ENCODE peak calls at places on chromosomes 5 and 9, in seven cellular contexts. One of them, this sample, is unnamed.

GRCh38 chr5:42491699-42492098 is 68.5 kb downstream of the GHR start:
- DNase-seq in kidney epithelial cell: no peak
- DNase-seq in bronchial epithelial cell: no peak
- DNase-seq in GM06990: no peak
- DNase-seq in aorta: no peak
- DNase-seq in tibial nerve: no peak
- DNase-seq in lower lobe of right lung: no peak
- DNase-seq in this sample: no peak

GRCh38 chr5:58187473-58188286 is 272.2 kb downstream of the PLK2 start:
- DNase-seq in kidney epithelial cell: no peak
- DNase-seq in bronchial epithelial cell: no peak
- DNase-seq in GM06990: no peak
- DNase-seq in aorta: no peak
- DNase-seq in tibial nerve: no peak
- DNase-seq in lower lobe of right lung: no peak
- DNase-seq in this sample: no peak

GRCh38 chr5:53350408-53350807 is 130.0 kb upstream of the FST start:
- DNase-seq in kidney epithelial cell: no peak
- DNase-seq in bronchial epithelial cell: no peak
- DNase-seq in GM06990: no peak
- DNase-seq in aorta: no peak
- DNase-seq in tibial nerve: no peak
- DNase-seq in lower lobe of right lung: no peak
- DNase-seq in this sample: no peak

GRCh38 chr9:123157216-123157615 is 111.2 kb downstream of the STRBP start:
- DNase-seq in kidney epithelial cell: no peak
- DNase-seq in bronchial epithelial cell: peak; percentile 68
- DNase-seq in GM06990: no peak
- DNase-seq in aorta: no peak
- DNase-seq in tibial nerve: no peak
- DNase-seq in lower lobe of right lung: no peak
- DNase-seq in this sample: no peak

GRCh38 chr9:89793124-89793495 is 188.3 kb downstream of the GADD45G start:
- DNase-seq in kidney epithelial cell: no peak
- DNase-seq in bronchial epithelial cell: no peak
- DNase-seq in GM06990: no peak
- DNase-seq in aorta: no peak
- DNase-seq in tibial nerve: no peak
- DNase-seq in lower lobe of right lung: peak; percentile 9
- DNase-seq in this sample: no peak

GRCh38 chr5:166102947-166103346 is 2188.5 kb upstream of the WWC1 start:
- DNase-seq in kidney epithelial cell: no peak
- DNase-seq in bronchial epithelial cell: no peak
- DNase-seq in GM06990: no peak
- DNase-seq in aorta: no peak
- DNase-seq in tibial nerve: no peak
- DNase-seq in lower lobe of right lung: no peak
- DNase-seq in this sample: no peak

GRCh38 chr5:65663804-65664521 is 39.1 kb downstream of the SHLD3 start:
- DNase-seq in kidney epithelial cell: no peak
- DNase-seq in bronchial epithelial cell: peak; percentile 32
- DNase-seq in GM06990: no peak
- DNase-seq in aorta: no peak
- DNase-seq in tibial nerve: no peak
- DNase-seq in lower lobe of right lung: no peak
- DNase-seq in this sample: no peak

GRCh38 chr9:127647451-127647850 is 35.4 kb downstream of the STXBP1 start:
- DNase-seq in kidney epithelial cell: no peak
- DNase-seq in bronchial epithelial cell: no peak
- DNase-seq in GM06990: no peak
- DNase-seq in aorta: no peak
- DNase-seq in tibial nerve: no peak
- DNase-seq in lower lobe of right lung: no peak
- DNase-seq in this sample: no peak

GRCh38 chr5:145764325-145764724 is 70.8 kb downstream of the PRELID2 start:
- DNase-seq in kidney epithelial cell: no peak
- DNase-seq in bronchial epithelial cell: no peak
- DNase-seq in GM06990: no peak
- DNase-seq in aorta: no peak
- DNase-seq in tibial nerve: no peak
- DNase-seq in lower lobe of right lung: no peak
- DNase-seq in this sample: no peak

GRCh38 chr5:149685494-149685893 is 44.6 kb upstream of the PPARGC1B start:
- DNase-seq in kidney epithelial cell: no peak
- DNase-seq in bronchial epithelial cell: no peak
- DNase-seq in GM06990: no peak
- DNase-seq in aorta: no peak
- DNase-seq in tibial nerve: no peak
- DNase-seq in lower lobe of right lung: no peak
- DNase-seq in this sample: no peak

GRCh38 chr9:87285183-87285582 is 212.5 kb upstream of the DAPK1 start:
- DNase-seq in kidney epithelial cell: no peak
- DNase-seq in bronchial epithelial cell: no peak
- DNase-seq in GM06990: no peak
- DNase-seq in aorta: no peak
- DNase-seq in tibial nerve: no peak
- DNase-seq in lower lobe of right lung: no peak
- DNase-seq in this sample: no peak

GRCh38 chr9:95131023-95131943 is 186.2 kb downstream of the FANCC start:
- DNase-seq in kidney epithelial cell: no peak
- DNase-seq in bronchial epithelial cell: peak; percentile 56
- DNase-seq in GM06990: peak; percentile 26
- DNase-seq in aorta: no peak
- DNase-seq in tibial nerve: peak; percentile 87
- DNase-seq in lower lobe of right lung: no peak
- DNase-seq in this sample: peak; percentile 48

GRCh38 chr5:112183103-112183634 is 235.9 kb downstream of the EPB41L4A start:
- DNase-seq in kidney epithelial cell: peak; percentile 80
- DNase-seq in bronchial epithelial cell: peak; percentile 91
- DNase-seq in GM06990: no peak
- DNase-seq in aorta: no peak
- DNase-seq in tibial nerve: no peak
- DNase-seq in lower lobe of right lung: no peak
- DNase-seq in this sample: no peak

GRCh38 chr9:2657427-2657826 is 35.8 kb downstream of the VLDLR start:
- DNase-seq in kidney epithelial cell: no peak
- DNase-seq in bronchial epithelial cell: no peak
- DNase-seq in GM06990: peak; percentile 7
- DNase-seq in aorta: no peak
- DNase-seq in tibial nerve: no peak
- DNase-seq in lower lobe of right lung: no peak
- DNase-seq in this sample: no peak

GRCh38 chr9:131228988-131229387 is 47.3 kb downstream of the FAM78A start:
- DNase-seq in kidney epithelial cell: no peak
- DNase-seq in bronchial epithelial cell: no peak
- DNase-seq in GM06990: no peak
- DNase-seq in aorta: no peak
- DNase-seq in tibial nerve: no peak
- DNase-seq in lower lobe of right lung: no peak
- DNase-seq in this sample: no peak

GRCh38 chr5:80242849-80243248 is 13.0 kb downstream of the SERINC5 start:
- DNase-seq in kidney epithelial cell: no peak
- DNase-seq in bronchial epithelial cell: no peak
- DNase-seq in GM06990: no peak
- DNase-seq in aorta: no peak
- DNase-seq in tibial nerve: no peak
- DNase-seq in lower lobe of right lung: no peak
- DNase-seq in this sample: no peak

GRCh38 chr5:109038209-109038840 is 290.6 kb downstream of the FER start:
- DNase-seq in kidney epithelial cell: no peak
- DNase-seq in bronchial epithelial cell: peak; percentile 75
- DNase-seq in GM06990: no peak
- DNase-seq in aorta: no peak
- DNase-seq in tibial nerve: no peak
- DNase-seq in lower lobe of right lung: no peak
- DNase-seq in this sample: no peak

GRCh38 chr9:2729003-2729402 is 11.7 kb downstream of the KCNV2 start:
- DNase-seq in kidney epithelial cell: no peak
- DNase-seq in bronchial epithelial cell: peak; percentile 36
- DNase-seq in GM06990: no peak
- DNase-seq in aorta: no peak
- DNase-seq in tibial nerve: no peak
- DNase-seq in lower lobe of right lung: no peak
- DNase-seq in this sample: no peak

GRCh38 chr5:79536193-79536906 is 22.4 kb upstream of the HOMER1 start:
- DNase-seq in kidney epithelial cell: no peak
- DNase-seq in bronchial epithelial cell: no peak
- DNase-seq in GM06990: no peak
- DNase-seq in aorta: no peak
- DNase-seq in tibial nerve: no peak
- DNase-seq in lower lobe of right lung: no peak
- DNase-seq in this sample: no peak

GRCh38 chr9:101465330-101465915 is 29.8 kb upstream of the ALDOB start:
- DNase-seq in kidney epithelial cell: no peak
- DNase-seq in bronchial epithelial cell: peak; percentile 90
- DNase-seq in GM06990: no peak
- DNase-seq in aorta: no peak
- DNase-seq in tibial nerve: peak; percentile 44
- DNase-seq in lower lobe of right lung: peak; percentile 58
- DNase-seq in this sample: no peak

GRCh38 chr5:155700333-155700732 is 626.6 kb upstream of the SGCD start:
- DNase-seq in kidney epithelial cell: no peak
- DNase-seq in bronchial epithelial cell: no peak
- DNase-seq in GM06990: no peak
- DNase-seq in aorta: no peak
- DNase-seq in tibial nerve: no peak
- DNase-seq in lower lobe of right lung: no peak
- DNase-seq in this sample: no peak

GRCh38 chr9:132942541-132943182 is 1.8 kb downstream of the TSC1 start:
- DNase-seq in kidney epithelial cell: no peak
- DNase-seq in bronchial epithelial cell: no peak
- DNase-seq in GM06990: no peak
- DNase-seq in aorta: no peak
- DNase-seq in tibial nerve: no peak
- DNase-seq in lower lobe of right lung: no peak
- DNase-seq in this sample: no peak

GRCh38 chr5:82105457-82105856 is 133.6 kb downstream of the ATG10 start:
- DNase-seq in kidney epithelial cell: no peak
- DNase-seq in bronchial epithelial cell: peak; percentile 46
- DNase-seq in GM06990: no peak
- DNase-seq in aorta: no peak
- DNase-seq in tibial nerve: no peak
- DNase-seq in lower lobe of right lung: no peak
- DNase-seq in this sample: no peak

GRCh38 chr9:129414377-129415021 is 206.4 kb downstream of the C9orf50 start:
- DNase-seq in kidney epithelial cell: no peak
- DNase-seq in bronchial epithelial cell: no peak
- DNase-seq in GM06990: no peak
- DNase-seq in aorta: no peak
- DNase-seq in tibial nerve: peak; percentile 51
- DNase-seq in lower lobe of right lung: peak; percentile 61
- DNase-seq in this sample: peak; percentile 42

GRCh38 chr9:81538929-81539716 is 150.2 kb downstream of the TLE1 start:
- DNase-seq in kidney epithelial cell: no peak
- DNase-seq in bronchial epithelial cell: no peak
- DNase-seq in GM06990: no peak
- DNase-seq in aorta: no peak
- DNase-seq in tibial nerve: no peak
- DNase-seq in lower lobe of right lung: no peak
- DNase-seq in this sample: no peak

GRCh38 chr9:81537964-81538363 is 151.4 kb downstream of the TLE1 start:
- DNase-seq in kidney epithelial cell: no peak
- DNase-seq in bronchial epithelial cell: no peak
- DNase-seq in GM06990: no peak
- DNase-seq in aorta: no peak
- DNase-seq in tibial nerve: no peak
- DNase-seq in lower lobe of right lung: no peak
- DNase-seq in this sample: no peak

GRCh38 chr9:81534138-81534865 is 155.0 kb downstream of the TLE1 start:
- DNase-seq in kidney epithelial cell: no peak
- DNase-seq in bronchial epithelial cell: peak; percentile 72
- DNase-seq in GM06990: no peak
- DNase-seq in aorta: no peak
- DNase-seq in tibial nerve: no peak
- DNase-seq in lower lobe of right lung: no peak
- DNase-seq in this sample: no peak

GRCh38 chr9:81535542-81536241 is 153.7 kb downstream of the TLE1 start:
- DNase-seq in kidney epithelial cell: peak; percentile 71
- DNase-seq in bronchial epithelial cell: peak; percentile 97
- DNase-seq in GM06990: no peak
- DNase-seq in aorta: no peak
- DNase-seq in tibial nerve: no peak
- DNase-seq in lower lobe of right lung: no peak
- DNase-seq in this sample: no peak

GRCh38 chr9:81536242-81537025 is 152.9 kb downstream of the TLE1 start:
- DNase-seq in kidney epithelial cell: no peak
- DNase-seq in bronchial epithelial cell: no peak
- DNase-seq in GM06990: no peak
- DNase-seq in aorta: no peak
- DNase-seq in tibial nerve: no peak
- DNase-seq in lower lobe of right lung: no peak
- DNase-seq in this sample: no peak
- H3K4me3 ChIP-seq in kidney epithelial cell: no peak overlapping the region
- H3K4me3 ChIP-seq in bronchial epithelial cell: no peak overlapping the region
- H3K4me3 ChIP-seq in GM06990: no peak overlapping the region
- H3K4me3 ChIP-seq in aorta: no peak overlapping the region
- H3K4me3 ChIP-seq in tibial nerve: no peak overlapping the region
- H3K4me3 ChIP-seq in lower lobe of right lung: no peak overlapping the region
- H3K4me3 ChIP-seq in this sample: no peak overlapping the region

GRCh38 chr5:133083901-133084300 is 32.1 kb downstream of the HSPA4 start:
- DNase-seq in kidney epithelial cell: no peak
- DNase-seq in bronchial epithelial cell: no peak
- DNase-seq in GM06990: no peak
- DNase-seq in aorta: no peak
- DNase-seq in tibial nerve: no peak
- DNase-seq in lower lobe of right lung: no peak
- DNase-seq in this sample: no peak
- H3K4me3 ChIP-seq in kidney epithelial cell: no peak overlapping the region
- H3K4me3 ChIP-seq in bronchial epithelial cell: no peak overlapping the region
- H3K4me3 ChIP-seq in GM06990: no peak overlapping the region
- H3K4me3 ChIP-seq in aorta: no peak overlapping the region
- H3K4me3 ChIP-seq in tibial nerve: no peak overlapping the region
- H3K4me3 ChIP-seq in lower lobe of right lung: no peak overlapping the region
- H3K4me3 ChIP-seq in this sample: no peak overlapping the region

GRCh38 chr5:72817639-72818266 is 1.3 kb downstream of the TNPO1 start:
- DNase-seq in kidney epithelial cell: no peak
- DNase-seq in bronchial epithelial cell: peak; percentile 21
- DNase-seq in GM06990: no peak
- DNase-seq in aorta: no peak
- DNase-seq in tibial nerve: no peak
- DNase-seq in lower lobe of right lung: no peak
- DNase-seq in this sample: no peak
- H3K4me3 ChIP-seq in kidney epithelial cell: peak overlapping the region; percentile 88
- H3K4me3 ChIP-seq in bronchial epithelial cell: peak overlapping the region; percentile 88
- H3K4me3 ChIP-seq in GM06990: peak overlapping the region; percentile 91
- H3K4me3 ChIP-seq in aorta: peak overlapping the region; percentile 53
- H3K4me3 ChIP-seq in tibial nerve: peak overlapping the region; percentile 88
- H3K4me3 ChIP-seq in lower lobe of right lung: peak overlapping the region; percentile 72
- H3K4me3 ChIP-seq in this sample: peak overlapping the region; percentile 74

DNA sequence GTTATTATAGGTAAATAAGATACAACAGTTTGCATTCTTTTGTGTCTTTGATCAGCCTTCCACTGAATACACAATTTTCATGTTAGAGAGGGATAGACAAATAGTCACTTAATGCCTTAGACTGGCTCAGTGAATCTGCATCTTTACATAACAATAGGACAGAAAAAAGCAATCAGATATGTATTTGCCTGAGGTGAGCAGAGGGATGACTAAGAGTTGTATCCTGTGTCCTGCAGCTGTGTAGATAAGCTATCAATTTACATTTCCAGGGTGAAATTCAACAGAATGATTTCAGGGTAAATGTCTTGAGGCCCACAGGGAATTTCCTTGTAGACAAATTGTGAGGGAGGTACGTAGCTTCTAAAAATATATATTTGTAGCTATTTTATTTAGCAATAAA is 586.2 kb upstream of the CDH6 start:
- DNase-seq in kidney epithelial cell: no peak
- DNase-seq in bronchial epithelial cell: peak; percentile 58
- DNase-seq in GM06990: no peak
- DNase-seq in aorta: no peak
- DNase-seq in tibial nerve: no peak
- DNase-seq in lower lobe of right lung: no peak
- DNase-seq in this sample: no peak
- H3K4me3 ChIP-seq in kidney epithelial cell: no peak overlapping the region
- H3K4me3 ChIP-seq in bronchial epithelial cell: no peak overlapping the region
- H3K4me3 ChIP-seq in GM06990: no peak overlapping the region
- H3K4me3 ChIP-seq in aorta: no peak overlapping the region
- H3K4me3 ChIP-seq in tibial nerve: no peak overlapping the region
- H3K4me3 ChIP-seq in lower lobe of right lung: no peak overlapping the region
- H3K4me3 ChIP-seq in this sample: no peak overlapping the region

This sample was measured in left ventricle myocardium inferior.